ENCODE peak calls at places on chromosomes 16 and 17, in four cellular contexts. N is upper lobe of right lung, C is heart right ventricle, U is heart left ventricle. E is an unnamed sample. For H3K4me1 and H3K36me3, the result is how much of the 10 kb centered on the place peaks cover.

GRCh38 chr17:2828396-2829038 is 32.3 kb downstream of the RAP1GAP2 start:
- DNase-seq in N (peak), C (peak), U (peak), E (peak)

GRCh38 chr17:34822007-34822737 is 139.1 kb downstream of the CCT6B start:
- DNase-seq in N (no peak), C (no peak), U (no peak), E (no peak)

GRCh38 chr16:24838554-24839266 is 7.1 kb upstream of the SLC5A11 start:
- DNase-seq in N (no peak), C (no peak), U (no peak), E (no peak)

GRCh38 chr16:79602615-79603014 is 2.1 kb upstream of the MAF start:
- DNase-seq in N (no peak), C (no peak), U (no peak), E (no peak)

GRCh38 chr17:72011561-72011960 is 109.3 kb upstream of the SOX9 start:
- DNase-seq in N (no peak), C (no peak), U (no peak), E (no peak)

GRCh38 chr17:58315281-58315711 is 13.3 kb downstream of the TSPOAP1 start:
- DNase-seq in N (peak), C (no peak), U (no peak), E (no peak)

GRCh38 chr16:19654147-19654546 is 63.9 kb downstream of the KNOP1 start:
- DNase-seq in N (no peak), C (no peak), U (no peak), E (no peak)

GRCh38 chr17:34081269-34081668 is 173.8 kb upstream of the CCL2 start:
- DNase-seq in N (no peak), C (no peak), U (no peak), E (no peak)

GRCh38 chr16:57277586-57277985 is 6.9 kb downstream of the PLLP start:
- DNase-seq in N (no peak), C (no peak), U (no peak), E (peak)

GRCh38 chr17:20089795-20090547 is 80.8 kb downstream of the SPECC1 start:
- DNase-seq in N (no peak), C (no peak), U (no peak), E (no peak)

GRCh38 chr16:89473791-89474414 is 16.5 kb downstream of the ANKRD11 start:
- DNase-seq in N (no peak), C (no peak), U (no peak), E (no peak)

GRCh38 chr17:79927136-79927661 is 88.0 kb upstream of the CBX4 start:
- DNase-seq in N (no peak), C (no peak), U (no peak), E (no peak)

GRCh38 chr17:75194879-75195278 is 10.6 kb upstream of the NUP85 start:
- DNase-seq in N (no peak), C (no peak), U (no peak), E (no peak)

GRCh38 chr16:24253192-24253591 is 2.9 kb upstream of the CACNG3 start:
- DNase-seq in N (no peak), C (no peak), U (peak), E (peak)

GRCh38 chr17:74368341-74369152 is 1.2 kb downstream of the GPR142 start:
- DNase-seq in N (peak), C (peak), U (peak), E (peak)

GRCh38 chr17:42067371-42068180 is 17.2 kb upstream of the C17orf113 start:
- DNase-seq in N (peak), C (peak), U (peak), E (peak)

GRCh38 chr17:4006165-4006589 is 41.9 kb upstream of the ATP2A3 start:
- DNase-seq in N (peak), C (no peak), U (no peak), E (no peak)

GRCh38 chr17:16980061-16980460 is 8.1 kb upstream of the TNFRSF13B start:
- DNase-seq in N (no peak), C (no peak), U (no peak), E (no peak)

GRCh38 chr16:53465606-53466290 is 31.5 kb downstream of the RBL2 start:
- DNase-seq in N (no peak), C (no peak), U (no peak), E (no peak)

GRCh38 chr17:63995626-63996025 is 2.5 kb upstream of the PRR29 start:
- DNase-seq in N (peak), C (no peak), U (no peak), E (no peak)

GRCh38 chr17:60743812-60744211 is 66.2 kb downstream of the BCAS3 start:
- DNase-seq in N (no peak), C (no peak), U (no peak), E (peak)

GRCh38 chr17:6413073-6413472 is 21.8 kb downstream of the AIPL1 start:
- DNase-seq in N (no peak), C (no peak), U (no peak), E (no peak)

GRCh38 chr17:969767-970387 is 9.7 kb downstream of the NXN start:
- DNase-seq in N (no peak), C (no peak), U (no peak), E (no peak)

GRCh38 chr17:2928294-2928890 is 132.2 kb downstream of the RAP1GAP2 start:
- DNase-seq in N (no peak), C (no peak), U (no peak), E (no peak)

GRCh38 chr17:47063475-47063874 is 84.4 kb upstream of the RPRML start:
- DNase-seq in N (no peak), C (no peak), U (no peak), E (no peak)

GRCh38 chr17:83196973-83197880 is 117.8 kb downstream of the METRNL start:
- DNase-seq in N (peak), C (no peak), U (peak), E (no peak)

GRCh38 chr16:64051826-64052225 is 1070.0 kb downstream of the CDH11 start:
- DNase-seq in N (no peak), C (no peak), U (no peak), E (no peak)

GRCh38 chr17:37239690-37240344 is 136.0 kb upstream of the C17orf78 start:
- DNase-seq in N (no peak), C (no peak), U (no peak), E (no peak)

DNA sequence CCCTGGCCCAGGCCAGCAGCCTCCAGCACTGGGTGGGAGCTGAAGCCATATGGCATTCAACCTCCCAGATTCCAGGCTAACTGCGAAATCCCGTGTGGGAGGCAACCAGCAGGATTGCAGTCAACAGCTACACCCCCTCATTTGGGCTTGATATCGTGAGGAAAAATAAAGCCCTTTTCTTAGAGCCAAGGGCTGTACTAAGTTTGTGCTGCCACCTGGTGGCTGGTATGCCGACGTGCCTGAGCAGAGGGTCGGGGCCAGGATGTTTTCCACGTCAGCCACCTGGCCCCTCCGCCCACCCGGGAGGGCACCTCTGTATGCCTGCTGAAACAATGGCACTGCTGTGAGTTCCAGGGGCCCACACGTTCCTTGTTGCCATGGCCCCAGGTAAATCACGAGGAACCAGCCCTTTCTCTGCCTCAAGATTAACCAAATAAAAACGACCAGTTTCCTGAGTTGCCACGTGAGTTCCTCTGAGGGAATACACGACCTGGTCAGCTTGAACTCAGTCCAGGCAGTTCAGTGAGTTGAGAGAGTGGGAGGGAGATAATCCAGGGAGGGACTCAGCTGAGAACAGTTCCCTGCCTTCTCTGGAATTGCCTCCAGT is 9.0 kb downstream of the TMEM98 start:
- DNase-seq in N (peak), C (peak), U (peak), E (peak)
- H3K4me1 ChIP-seq in N (under half), C (under half), U (under half), E (under half)

DNA sequence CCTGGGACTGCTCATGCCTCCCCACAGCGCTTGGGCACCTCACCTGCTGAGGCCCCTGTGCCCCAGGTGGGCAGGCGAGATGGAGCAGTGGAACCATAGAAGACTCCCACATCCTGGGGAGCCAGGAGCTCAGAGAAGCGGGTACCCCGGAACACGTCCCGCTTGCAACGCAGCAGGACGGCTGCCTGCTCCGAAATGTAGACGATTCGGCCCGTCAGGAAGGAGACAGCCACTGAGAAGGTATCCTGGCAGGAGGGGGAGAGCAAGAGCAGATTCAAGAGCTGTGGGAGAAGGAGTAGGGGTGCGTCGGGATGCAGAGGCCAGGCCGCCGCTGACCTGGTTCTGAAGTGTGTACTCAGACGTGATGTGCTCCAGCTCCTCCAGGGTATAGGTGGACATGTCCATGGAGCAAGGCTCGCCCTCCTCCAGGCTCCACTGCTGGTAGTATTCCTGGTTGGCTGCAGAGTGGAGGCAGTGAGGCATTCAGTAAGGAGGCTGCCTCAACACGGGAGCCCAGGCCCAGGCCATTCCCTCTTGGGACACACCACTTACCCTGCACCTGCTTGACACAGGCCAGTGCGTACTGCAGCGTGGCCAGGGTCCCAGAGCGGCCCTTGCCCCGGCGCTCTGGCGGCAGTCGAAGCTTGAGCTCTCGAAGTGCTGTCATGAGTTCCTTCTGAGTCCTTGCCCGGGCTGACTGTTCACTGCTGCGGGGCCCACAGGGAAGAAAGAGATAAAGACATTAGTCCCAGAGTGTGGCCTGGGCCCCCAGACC is 2.6 kb downstream of the PER1 start:
- DNase-seq in N (no peak), C (no peak), U (no peak), E (no peak)
- H3K36me3 ChIP-seq in N (half or more), C (half or more), U (half or more), E (under half)

GRCh38 chr17:44536090-44536960 is 21.0 kb upstream of the FZD2 start:
- DNase-seq in N (no peak), C (peak), U (peak), E (no peak)

GRCh38 chr17:44527954-44528353 is 24.7 kb upstream of the GPATCH8 start:
- DNase-seq in N (no peak), C (no peak), U (no peak), E (no peak)

GRCh38 chr17:44529864-44530263 is 26.7 kb upstream of the GPATCH8 start:
- DNase-seq in N (no peak), C (no peak), U (no peak), E (no peak)

GRCh38 chr17:44531019-44531418 is 26.3 kb upstream of the FZD2 start:
- DNase-seq in N (no peak), C (no peak), U (no peak), E (no peak)

DNA sequence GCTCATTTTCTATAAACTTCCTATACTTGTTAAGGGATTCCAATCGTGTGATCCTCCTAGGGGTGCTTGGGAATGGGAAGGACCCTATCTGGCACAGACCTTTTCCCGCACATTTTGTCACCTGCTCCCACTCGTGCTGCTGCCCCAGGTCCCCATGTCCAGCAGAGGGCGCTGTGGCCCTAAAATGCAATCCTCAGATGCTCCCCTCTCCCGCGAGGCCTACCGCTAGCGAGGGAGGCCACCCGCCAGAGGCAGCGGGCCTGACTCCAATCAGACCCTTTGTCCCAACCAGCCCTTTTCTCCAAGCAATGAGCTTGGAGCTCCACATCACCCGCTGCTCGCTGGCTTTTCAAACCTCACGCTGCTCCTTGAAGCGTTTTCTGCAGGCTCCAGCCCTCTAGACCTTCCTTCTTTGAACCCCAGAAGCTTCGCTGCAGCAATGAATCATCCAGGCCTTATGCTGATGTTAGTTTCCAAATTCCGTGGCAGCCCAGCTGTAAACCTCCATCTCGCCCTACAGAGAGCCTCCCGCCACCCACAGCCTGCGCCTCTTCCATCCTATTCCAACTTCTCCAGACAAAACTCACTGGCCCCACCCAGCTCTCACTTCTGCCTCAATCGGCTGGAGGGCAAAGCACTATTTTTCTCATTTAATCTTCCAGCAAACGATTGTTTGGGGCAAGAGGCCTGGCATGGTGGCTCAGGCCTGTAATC is 23.6 kb upstream of the FZD2 start:
- DNase-seq in N (peak), C (peak), U (peak), E (peak)
- H3K4me3 ChIP-seq in N (no peak), C (no peak), U (no peak), E (no peak)

GRCh38 chr17:40017422-40018080 is 2.3 kb downstream of the CSF3 start:
- DNase-seq in N (no peak), C (peak), U (peak), E (no peak)

GRCh38 chr17:40016692-40017000 is 1.4 kb downstream of the CSF3 start:
- DNase-seq in N (no peak), C (no peak), U (no peak), E (no peak)

GRCh38 chr17:40014375-40014980 is 762 bp upstream of the CSF3 start:
- DNase-seq in N (no peak), C (no peak), U (no peak), E (no peak)

GRCh38 chr17:40015998-40016691 is 905 bp downstream of the CSF3 start:
- DNase-seq in N (no peak), C (no peak), U (no peak), E (no peak)

GRCh38 chr17:40015005-40015997 is at the start of gene CSF3:
- DNase-seq in N (peak), C (no peak), U (peak), E (no peak)
- H3K4me1 ChIP-seq in N (under half), C (half or more), U (under half), E (under half)

GRCh38 chr17:28944343-28944742 is 7.0 kb downstream of the PHF12 start:
- DNase-seq in N (no peak), C (no peak), U (no peak), E (no peak)

GRCh38 chr17:28946239-28946638 is 5.1 kb downstream of the PHF12 start:
- DNase-seq in N (no peak), C (no peak), U (no peak), E (no peak)

GRCh38 chr17:28947639-28948038 is 3.7 kb downstream of the PHF12 start:
- DNase-seq in N (no peak), C (no peak), U (no peak), E (no peak)

GRCh38 chr17:28942925-28943324 is 8.4 kb downstream of the PHF12 start:
- DNase-seq in N (no peak), C (no peak), U (no peak), E (no peak)

GRCh38 chr17:28944862-28945741 is 6.2 kb downstream of the PHF12 start:
- DNase-seq in N (no peak), C (no peak), U (no peak), E (no peak)
- H3K36me3 ChIP-seq in N (under half), C (under half), U (under half), E (half or more)

GRCh38 chr17:78380370-78380769 is 1.9 kb downstream of the PGS1 start:
- DNase-seq in N (no peak), C (no peak), U (no peak), E (no peak)

GRCh38 chr17:78384479-78385175 is 6.2 kb downstream of the PGS1 start:
- DNase-seq in N (no peak), C (no peak), U (no peak), E (no peak)

GRCh38 chr17:78381601-78382168 is 3.2 kb downstream of the PGS1 start:
- DNase-seq in N (no peak), C (no peak), U (no peak), E (no peak)

GRCh38 chr17:78387982-78388941 is 9.8 kb downstream of the PGS1 start:
- DNase-seq in N (no peak), C (peak), U (peak), E (no peak)

GRCh38 chr17:78383725-78384471 is 5.4 kb downstream of the PGS1 start:
- DNase-seq in N (peak), C (peak), U (peak), E (no peak)
- H3K4me3 ChIP-seq in N (peak), C (no peak), U (no peak), E (no peak)

DNA sequence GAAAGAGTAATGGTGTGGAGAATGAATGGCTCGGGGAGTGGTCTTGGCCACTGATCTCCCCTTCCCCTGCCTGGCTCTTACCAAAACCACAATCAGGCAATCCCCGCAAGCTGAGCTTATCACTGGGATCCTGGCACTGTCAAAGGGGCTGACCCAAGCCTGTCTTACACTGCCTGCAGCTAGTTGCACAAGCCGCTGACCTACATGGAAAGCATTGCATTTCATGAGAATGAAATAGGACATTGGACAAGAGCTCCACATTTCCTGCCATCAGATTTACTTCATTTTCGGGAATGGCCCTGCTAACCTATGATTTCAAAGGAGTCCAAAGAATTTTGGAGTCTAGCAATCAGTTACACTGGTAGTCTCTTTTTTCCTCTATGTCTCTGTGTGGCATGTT is 146.4 kb downstream of the PCTP start:
- DNase-seq in N (no peak), C (no peak), U (no peak), E (no peak)
- H3K4me1 ChIP-seq in N (under half), C (under half), U (under half), E (under half)

GRCh38 chr16:31493506-31494125 is 10.7 kb downstream of the SLC5A2 start:
- DNase-seq in N (no peak), C (no peak), U (no peak), E (no peak)
- H3K36me3 ChIP-seq in N (half or more), C (under half), U (half or more), E (under half)

GRCh38 chr16:68715471-68715870 is 21.6 kb upstream of the CDH1 start:
- DNase-seq in N (no peak), C (no peak), U (no peak), E (no peak)
- H3K4me3 ChIP-seq in N (no peak), C (no peak), U (no peak), E (no peak)

DNA sequence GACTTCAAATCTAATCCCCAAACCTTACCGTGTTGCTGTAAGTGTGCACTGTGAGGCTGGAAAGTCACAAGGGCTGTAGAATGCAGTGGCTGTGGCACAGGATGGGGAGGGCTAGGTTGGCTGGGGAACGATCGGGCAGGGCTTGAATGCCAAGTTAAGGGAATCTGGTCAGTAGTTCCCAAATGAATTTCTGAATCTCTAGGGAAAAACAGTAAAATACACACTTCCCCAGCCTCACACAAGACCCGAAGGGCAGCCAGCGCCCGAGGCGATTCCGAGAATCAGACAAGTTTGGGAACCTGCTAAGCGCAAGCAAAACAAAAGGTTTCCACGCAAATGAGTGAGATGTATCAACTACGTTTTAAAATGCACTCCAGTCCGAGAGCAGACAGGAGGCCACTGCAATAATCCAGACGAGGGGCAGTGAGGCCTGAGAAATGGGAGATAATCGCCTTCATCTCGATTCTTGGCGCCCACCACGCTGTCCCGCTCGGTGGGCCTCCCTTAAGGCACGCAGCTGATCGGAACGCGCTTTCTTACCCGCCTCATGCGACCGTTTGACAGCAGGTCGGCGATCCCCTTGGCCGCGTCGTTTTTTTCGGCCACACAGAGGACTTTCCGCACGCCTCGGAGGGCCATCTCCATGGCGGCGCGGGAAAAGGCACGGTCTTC is 599 bp downstream of the TOP3A start:
- DNase-seq in N (no peak), C (peak), U (peak), E (peak)
- H3K4me1 ChIP-seq in N (half or more), C (half or more), U (half or more), E (under half)

E was measured in HAP-1.